ENCODE peak calls at places on chromosomes 3 and 15, in four cellular contexts. One of them, this sample, is unnamed.

GRCh38 chr3:78035020-78035660 is 995.2 kb downstream of the ROBO2 start:
- DNase-seq in fibroblast of the aortic adventitia: no peak
- DNase-seq in brain microvascular endothelial cell: no peak
- DNase-seq in WERI-Rb-1: no peak
- DNase-seq in this sample: no peak

GRCh38 chr15:37837276-37837675 is 97.2 kb upstream of the TMCO5A start:
- DNase-seq in fibroblast of the aortic adventitia: peak
- DNase-seq in brain microvascular endothelial cell: peak
- DNase-seq in WERI-Rb-1: no peak
- DNase-seq in this sample: peak

GRCh38 chr3:107404727-107405519 is 27.7 kb downstream of the CCDC54 start:
- DNase-seq in fibroblast of the aortic adventitia: peak
- DNase-seq in brain microvascular endothelial cell: peak
- DNase-seq in WERI-Rb-1: no peak
- DNase-seq in this sample: peak

GRCh38 chr3:138668107-138668506 is 59.5 kb downstream of the FAIM start:
- DNase-seq in fibroblast of the aortic adventitia: no peak
- DNase-seq in brain microvascular endothelial cell: no peak
- DNase-seq in WERI-Rb-1: no peak
- DNase-seq in this sample: no peak

GRCh38 chr3:156744631-156745030 is 70.2 kb downstream of the TIPARP start:
- DNase-seq in fibroblast of the aortic adventitia: no peak
- DNase-seq in brain microvascular endothelial cell: no peak
- DNase-seq in WERI-Rb-1: no peak
- DNase-seq in this sample: no peak

GRCh38 chr3:142278451-142278850 is 53.1 kb upstream of the GK5 start:
- DNase-seq in fibroblast of the aortic adventitia: peak
- DNase-seq in brain microvascular endothelial cell: peak
- DNase-seq in WERI-Rb-1: no peak
- DNase-seq in this sample: peak

GRCh38 chr3:119098620-119099222 is 47.2 kb upstream of the TEX55 start:
- DNase-seq in fibroblast of the aortic adventitia: peak
- DNase-seq in brain microvascular endothelial cell: peak
- DNase-seq in WERI-Rb-1: no peak
- DNase-seq in this sample: peak

GRCh38 chr3:108820586-108820985 is 2.0 kb upstream of the TRAT1 start:
- DNase-seq in fibroblast of the aortic adventitia: no peak
- DNase-seq in brain microvascular endothelial cell: no peak
- DNase-seq in WERI-Rb-1: no peak
- DNase-seq in this sample: no peak

GRCh38 chr3:52670621-52671521 is 14.8 kb downstream of the PBRM1 start:
- DNase-seq in fibroblast of the aortic adventitia: peak
- DNase-seq in brain microvascular endothelial cell: peak
- DNase-seq in WERI-Rb-1: no peak
- DNase-seq in this sample: peak

GRCh38 chr3:194579091-194579606 is 54.1 kb downstream of the TMEM44 start:
- DNase-seq in fibroblast of the aortic adventitia: peak
- DNase-seq in brain microvascular endothelial cell: peak
- DNase-seq in WERI-Rb-1: no peak
- DNase-seq in this sample: no peak

GRCh38 chr15:67144609-67145306 is 79.4 kb downstream of the SMAD3 start:
- DNase-seq in fibroblast of the aortic adventitia: peak
- DNase-seq in brain microvascular endothelial cell: peak
- DNase-seq in WERI-Rb-1: no peak
- DNase-seq in this sample: peak

GRCh38 chr3:105956311-105956710 is 87.5 kb upstream of the CBLB start:
- DNase-seq in fibroblast of the aortic adventitia: no peak
- DNase-seq in brain microvascular endothelial cell: no peak
- DNase-seq in WERI-Rb-1: no peak
- DNase-seq in this sample: no peak

GRCh38 chr15:50426428-50426827 is 2.2 kb downstream of the USP8 start:
- DNase-seq in fibroblast of the aortic adventitia: no peak
- DNase-seq in brain microvascular endothelial cell: no peak
- DNase-seq in WERI-Rb-1: no peak
- DNase-seq in this sample: no peak

GRCh38 chr15:87849181-87849580 is 407.4 kb downstream of the NTRK3 start:
- DNase-seq in fibroblast of the aortic adventitia: peak
- DNase-seq in brain microvascular endothelial cell: no peak
- DNase-seq in WERI-Rb-1: no peak
- DNase-seq in this sample: peak

GRCh38 chr3:64161481-64161952 is 63.7 kb downstream of the PRICKLE2 start:
- DNase-seq in fibroblast of the aortic adventitia: no peak
- DNase-seq in brain microvascular endothelial cell: no peak
- DNase-seq in WERI-Rb-1: no peak
- DNase-seq in this sample: no peak

GRCh38 chr3:13189639-13190375 is 116.6 kb upstream of the IQSEC1 start:
- DNase-seq in fibroblast of the aortic adventitia: peak
- DNase-seq in brain microvascular endothelial cell: peak
- DNase-seq in WERI-Rb-1: peak
- DNase-seq in this sample: no peak

GRCh38 chr15:28098766-28099554 is at the start of gene OCA2:
- DNase-seq in fibroblast of the aortic adventitia: peak
- DNase-seq in brain microvascular endothelial cell: no peak
- DNase-seq in WERI-Rb-1: peak
- DNase-seq in this sample: peak

GRCh38 chr3:155790272-155790918 is 15.7 kb downstream of the C3orf33 start:
- DNase-seq in fibroblast of the aortic adventitia: no peak
- DNase-seq in brain microvascular endothelial cell: no peak
- DNase-seq in WERI-Rb-1: no peak
- DNase-seq in this sample: no peak

GRCh38 chr3:16101295-16102186 is 72.9 kb upstream of the GALNT15 start:
- DNase-seq in fibroblast of the aortic adventitia: no peak
- DNase-seq in brain microvascular endothelial cell: peak
- DNase-seq in WERI-Rb-1: no peak
- DNase-seq in this sample: no peak

GRCh38 chr15:29377141-29377540 is 107.5 kb upstream of the NSMCE3 start:
- DNase-seq in fibroblast of the aortic adventitia: no peak
- DNase-seq in brain microvascular endothelial cell: no peak
- DNase-seq in WERI-Rb-1: no peak
- DNase-seq in this sample: no peak

GRCh38 chr3:176941674-176942073 is 255.6 kb downstream of the TBL1XR1 start:
- DNase-seq in fibroblast of the aortic adventitia: peak
- DNase-seq in brain microvascular endothelial cell: no peak
- DNase-seq in WERI-Rb-1: no peak
- DNase-seq in this sample: peak

GRCh38 chr15:69548771-69549170 is 96.2 kb downstream of the RPLP1 start:
- DNase-seq in fibroblast of the aortic adventitia: no peak
- DNase-seq in brain microvascular endothelial cell: peak
- DNase-seq in WERI-Rb-1: no peak
- DNase-seq in this sample: no peak

GRCh38 chr3:64595253-64595694 is 92.5 kb downstream of the ADAMTS9 start:
- DNase-seq in fibroblast of the aortic adventitia: peak
- DNase-seq in brain microvascular endothelial cell: peak
- DNase-seq in WERI-Rb-1: no peak
- DNase-seq in this sample: peak

GRCh38 chr3:4984511-4984864 is 5.3 kb downstream of the BHLHE40 start:
- DNase-seq in fibroblast of the aortic adventitia: peak
- DNase-seq in brain microvascular endothelial cell: no peak
- DNase-seq in WERI-Rb-1: no peak
- DNase-seq in this sample: peak

GRCh38 chr3:71252466-71252865 is 331.1 kb downstream of the FOXP1 start:
- DNase-seq in fibroblast of the aortic adventitia: peak
- DNase-seq in brain microvascular endothelial cell: no peak
- DNase-seq in WERI-Rb-1: no peak
- DNase-seq in this sample: no peak

GRCh38 chr15:100124361-100124760 is 217.4 kb downstream of the ADAMTS17 start:
- DNase-seq in fibroblast of the aortic adventitia: no peak
- DNase-seq in brain microvascular endothelial cell: no peak
- DNase-seq in WERI-Rb-1: no peak
- DNase-seq in this sample: no peak

GRCh38 chr3:4138150-4138783 is 164.9 kb upstream of the SETMAR start:
- DNase-seq in fibroblast of the aortic adventitia: no peak
- DNase-seq in brain microvascular endothelial cell: no peak
- DNase-seq in WERI-Rb-1: no peak
- DNase-seq in this sample: no peak

GRCh38 chr3:147422934-147423599 is 13.9 kb downstream of the ZIC1 start:
- DNase-seq in fibroblast of the aortic adventitia: no peak
- DNase-seq in brain microvascular endothelial cell: peak
- DNase-seq in WERI-Rb-1: peak
- DNase-seq in this sample: peak

GRCh38 chr3:147421184-147421912 is 12.2 kb downstream of the ZIC1 start:
- DNase-seq in fibroblast of the aortic adventitia: no peak
- DNase-seq in brain microvascular endothelial cell: peak
- DNase-seq in WERI-Rb-1: no peak
- DNase-seq in this sample: peak

GRCh38 chr3:147420361-147421183 is 11.4 kb downstream of the ZIC1 start:
- DNase-seq in fibroblast of the aortic adventitia: no peak
- DNase-seq in brain microvascular endothelial cell: no peak
- DNase-seq in WERI-Rb-1: no peak
- DNase-seq in this sample: peak

GRCh38 chr3:147423601-147424324 is 14.6 kb downstream of the ZIC1 start:
- DNase-seq in fibroblast of the aortic adventitia: no peak
- DNase-seq in brain microvascular endothelial cell: peak
- DNase-seq in WERI-Rb-1: no peak
- DNase-seq in this sample: peak

GRCh38 chr3:147422226-147422933 is 13.2 kb downstream of the ZIC1 start:
- DNase-seq in fibroblast of the aortic adventitia: no peak
- DNase-seq in brain microvascular endothelial cell: peak
- DNase-seq in WERI-Rb-1: peak
- DNase-seq in this sample: peak
- H3K4me3 ChIP-seq in fibroblast of the aortic adventitia: no peak
- H3K4me3 ChIP-seq in brain microvascular endothelial cell: peak
- H3K4me3 ChIP-seq in WERI-Rb-1: peak
- H3K4me3 ChIP-seq in this sample: peak

GRCh38 chr3:171863920-171864319 is 20.8 kb downstream of the TMEM212 start:
- DNase-seq in fibroblast of the aortic adventitia: no peak
- DNase-seq in brain microvascular endothelial cell: no peak
- DNase-seq in WERI-Rb-1: no peak
- DNase-seq in this sample: no peak

GRCh38 chr3:171865191-171865865 is 22.2 kb downstream of the TMEM212 start:
- DNase-seq in fibroblast of the aortic adventitia: no peak
- DNase-seq in brain microvascular endothelial cell: no peak
- DNase-seq in WERI-Rb-1: peak
- DNase-seq in this sample: no peak

GRCh38 chr3:171871392-171872274 is 28.5 kb downstream of the TMEM212 start:
- DNase-seq in fibroblast of the aortic adventitia: no peak
- DNase-seq in brain microvascular endothelial cell: no peak
- DNase-seq in WERI-Rb-1: no peak
- DNase-seq in this sample: peak

GRCh38 chr3:171862993-171863521 is 19.9 kb downstream of the TMEM212 start:
- DNase-seq in fibroblast of the aortic adventitia: peak
- DNase-seq in brain microvascular endothelial cell: peak
- DNase-seq in WERI-Rb-1: no peak
- DNase-seq in this sample: peak

DNA sequence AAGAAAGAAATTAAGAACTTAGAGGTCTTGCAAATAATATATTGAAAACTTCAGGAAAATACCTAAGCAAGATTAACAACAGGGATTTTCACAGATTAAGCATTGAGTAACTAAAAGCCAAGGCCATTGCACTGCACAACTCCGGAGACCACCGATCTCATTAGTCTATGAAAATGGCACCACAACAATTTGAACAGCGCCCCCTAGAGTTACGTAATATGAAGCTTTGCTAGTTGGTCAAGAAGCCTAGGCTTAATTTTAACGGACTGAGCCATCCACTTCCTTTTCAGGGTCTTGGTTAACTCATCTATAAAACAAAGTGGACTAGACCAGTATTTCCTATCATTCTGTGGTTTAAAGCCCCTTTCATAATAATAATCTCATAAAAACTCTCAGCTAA is 24.8 kb downstream of the TMEM212 start:
- DNase-seq in fibroblast of the aortic adventitia: no peak
- DNase-seq in brain microvascular endothelial cell: no peak
- DNase-seq in WERI-Rb-1: no peak
- DNase-seq in this sample: no peak
- TF ChIP-seq CTCF in fibroblast of the aortic adventitia: peak
- TF ChIP-seq CTCF in brain microvascular endothelial cell: peak
- TF ChIP-seq CTCF in WERI-Rb-1: peak
- TF ChIP-seq CTCF in this sample: peak

DNA sequence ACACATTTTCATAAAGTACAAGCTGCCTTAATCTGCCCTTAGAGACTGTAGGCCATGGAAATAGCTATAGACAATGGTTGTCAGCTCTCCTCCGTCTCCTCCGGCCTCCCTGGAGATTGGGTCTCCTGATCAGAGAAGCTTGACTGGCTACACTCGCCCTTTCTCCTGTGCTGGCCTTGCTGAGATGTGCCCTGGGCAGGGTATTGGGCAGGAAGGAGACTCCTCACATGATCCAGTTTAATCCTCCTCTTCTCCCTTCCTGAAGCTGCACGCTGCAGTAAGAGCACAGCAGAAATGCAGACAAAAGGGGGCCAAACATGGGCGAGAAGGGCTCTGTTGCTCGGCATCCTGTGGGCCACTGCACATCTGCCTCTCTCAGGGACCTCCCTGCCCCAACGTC is at the start of gene SLC24A5:
- DNase-seq in fibroblast of the aortic adventitia: no peak
- DNase-seq in brain microvascular endothelial cell: no peak
- DNase-seq in WERI-Rb-1: peak
- DNase-seq in this sample: no peak
- H3K4me3 ChIP-seq in fibroblast of the aortic adventitia: no peak
- H3K4me3 ChIP-seq in brain microvascular endothelial cell: no peak
- H3K4me3 ChIP-seq in WERI-Rb-1: no peak
- H3K4me3 ChIP-seq in this sample: no peak

GRCh38 chr15:45129651-45130129 is at the start of the genes DUOX1 and DUOXA1:
- DNase-seq in fibroblast of the aortic adventitia: no peak
- DNase-seq in brain microvascular endothelial cell: no peak
- DNase-seq in WERI-Rb-1: no peak
- DNase-seq in this sample: no peak

GRCh38 chr15:45128971-45129639 is 574 bp downstream of the DUOXA1 start:
- DNase-seq in fibroblast of the aortic adventitia: no peak
- DNase-seq in brain microvascular endothelial cell: no peak
- DNase-seq in WERI-Rb-1: no peak
- DNase-seq in this sample: no peak

GRCh38 chr15:45123397-45123796 is 6.3 kb downstream of the DUOXA1 start:
- DNase-seq in fibroblast of the aortic adventitia: no peak
- DNase-seq in brain microvascular endothelial cell: no peak
- DNase-seq in WERI-Rb-1: no peak
- DNase-seq in this sample: no peak

GRCh38 chr15:45130291-45131000 is 652 bp downstream of the DUOX1 start:
- DNase-seq in fibroblast of the aortic adventitia: no peak
- DNase-seq in brain microvascular endothelial cell: no peak
- DNase-seq in WERI-Rb-1: no peak
- DNase-seq in this sample: no peak

GRCh38 chr15:45126535-45127158 is 3.0 kb downstream of the DUOXA1 start:
- DNase-seq in fibroblast of the aortic adventitia: peak
- DNase-seq in brain microvascular endothelial cell: peak
- DNase-seq in WERI-Rb-1: peak
- DNase-seq in this sample: no peak
- TF ChIP-seq CTCF in fibroblast of the aortic adventitia: peak
- TF ChIP-seq CTCF in brain microvascular endothelial cell: peak
- TF ChIP-seq CTCF in WERI-Rb-1: peak
- TF ChIP-seq CTCF in this sample: peak